ENCODE peak calls at places on chromosomes 5 and 9, in eight cellular contexts. One of them, this sample, is unnamed. For H3K4me1 and H3K9me2, the result is how much of the 10 kb centered on the place peaks cover.

GRCh38 chr5:36156124-36156601 is 4.3 kb downstream of the SKP2 start:
- DNase-seq in MM.1S: no peak
- DNase-seq in HCT116: no peak
- DNase-seq in hepatocyte: peak
- DNase-seq in Karpas-422: no peak
- DNase-seq in PC-9: no peak
- DNase-seq in GM23248: peak
- DNase-seq in PC-3: no peak
- DNase-seq in this sample: no peak

GRCh38 chr9:129182625-129183494 is 4.8 kb upstream of the IER5L start:
- DNase-seq in hepatocyte: peak
- DNase-seq in Karpas-422: peak
- DNase-seq in MM.1S: no peak
- DNase-seq in GM23248: peak
- DNase-seq in PC-9: no peak
- DNase-seq in HCT116: no peak
- DNase-seq in PC-3: peak
- DNase-seq in this sample: no peak

GRCh38 chr9:4550777-4551476 is 60.7 kb downstream of the SLC1A1 start:
- DNase-seq in hepatocyte: peak
- DNase-seq in PC-9: no peak
- DNase-seq in GM23248: no peak
- DNase-seq in MM.1S: no peak
- DNase-seq in PC-3: no peak
- DNase-seq in Karpas-422: no peak
- DNase-seq in HCT116: no peak
- DNase-seq in this sample: no peak

GRCh38 chr5:20524956-20525529 is 537.0 kb upstream of the CDH18 start:
- DNase-seq in Karpas-422: no peak
- DNase-seq in MM.1S: no peak
- DNase-seq in PC-3: no peak
- DNase-seq in GM23248: no peak
- DNase-seq in PC-9: no peak
- DNase-seq in HCT116: no peak
- DNase-seq in hepatocyte: no peak
- DNase-seq in this sample: no peak

GRCh38 chr5:125655156-125655555 is 768.1 kb upstream of the GRAMD2B start:
- DNase-seq in GM23248: no peak
- DNase-seq in PC-3: no peak
- DNase-seq in MM.1S: no peak
- DNase-seq in hepatocyte: no peak
- DNase-seq in HCT116: no peak
- DNase-seq in Karpas-422: no peak
- DNase-seq in PC-9: no peak
- DNase-seq in this sample: no peak

GRCh38 chr9:15253197-15253596 is 53.8 kb downstream of the TTC39B start:
- DNase-seq in MM.1S: no peak
- DNase-seq in hepatocyte: no peak
- DNase-seq in PC-9: no peak
- DNase-seq in PC-3: peak
- DNase-seq in Karpas-422: no peak
- DNase-seq in GM23248: no peak
- DNase-seq in HCT116: no peak
- DNase-seq in this sample: no peak

GRCh38 chr5:139164020-139164419 is 34.1 kb downstream of the SIL1 start:
- DNase-seq in PC-3: no peak
- DNase-seq in GM23248: peak
- DNase-seq in MM.1S: no peak
- DNase-seq in Karpas-422: no peak
- DNase-seq in hepatocyte: no peak
- DNase-seq in PC-9: no peak
- DNase-seq in HCT116: no peak
- DNase-seq in this sample: no peak

GRCh38 chr5:32785639-32786216 is 74.6 kb downstream of the NPR3 start:
- DNase-seq in hepatocyte: no peak
- DNase-seq in PC-9: peak
- DNase-seq in MM.1S: peak
- DNase-seq in GM23248: no peak
- DNase-seq in PC-3: peak
- DNase-seq in Karpas-422: no peak
- DNase-seq in HCT116: peak
- DNase-seq in this sample: no peak

GRCh38 chr9:32502459-32502858 is 23.5 kb downstream of the RIGI start:
- DNase-seq in HCT116: peak
- DNase-seq in MM.1S: no peak
- DNase-seq in hepatocyte: no peak
- DNase-seq in PC-9: peak
- DNase-seq in GM23248: peak
- DNase-seq in PC-3: peak
- DNase-seq in Karpas-422: no peak
- DNase-seq in this sample: no peak

GRCh38 chr5:153508700-153509099 is 18.2 kb downstream of the GRIA1 start:
- DNase-seq in PC-3: no peak
- DNase-seq in Karpas-422: no peak
- DNase-seq in PC-9: no peak
- DNase-seq in hepatocyte: no peak
- DNase-seq in MM.1S: no peak
- DNase-seq in HCT116: no peak
- DNase-seq in GM23248: no peak
- DNase-seq in this sample: no peak

GRCh38 chr9:109780453-109781033 is 545 bp downstream of the PALM2AKAP2 start:
- DNase-seq in PC-9: no peak
- DNase-seq in GM23248: peak
- DNase-seq in MM.1S: no peak
- DNase-seq in hepatocyte: no peak
- DNase-seq in PC-3: peak
- DNase-seq in Karpas-422: no peak
- DNase-seq in HCT116: no peak
- DNase-seq in this sample: no peak

GRCh38 chr5:121691478-121691877 is 160.2 kb upstream of the FTMT start:
- DNase-seq in GM23248: peak
- DNase-seq in hepatocyte: peak
- DNase-seq in PC-3: no peak
- DNase-seq in MM.1S: no peak
- DNase-seq in PC-9: peak
- DNase-seq in HCT116: no peak
- DNase-seq in Karpas-422: no peak
- DNase-seq in this sample: no peak

GRCh38 chr9:95981741-95982390 is 106.4 kb downstream of the ERCC6L2 start:
- DNase-seq in hepatocyte: no peak
- DNase-seq in PC-3: no peak
- DNase-seq in HCT116: no peak
- DNase-seq in GM23248: no peak
- DNase-seq in MM.1S: peak
- DNase-seq in PC-9: no peak
- DNase-seq in Karpas-422: no peak
- DNase-seq in this sample: peak

GRCh38 chr5:74243634-74244033 is 396.9 kb downstream of the ENC1 start:
- DNase-seq in PC-9: peak
- DNase-seq in Karpas-422: no peak
- DNase-seq in hepatocyte: no peak
- DNase-seq in GM23248: no peak
- DNase-seq in HCT116: no peak
- DNase-seq in MM.1S: no peak
- DNase-seq in PC-3: peak
- DNase-seq in this sample: no peak

GRCh38 chr9:13445123-13445522 is 165.6 kb upstream of the MPDZ start:
- DNase-seq in HCT116: no peak
- DNase-seq in Karpas-422: no peak
- DNase-seq in PC-9: no peak
- DNase-seq in hepatocyte: no peak
- DNase-seq in MM.1S: no peak
- DNase-seq in GM23248: no peak
- DNase-seq in PC-3: no peak
- DNase-seq in this sample: no peak

GRCh38 chr9:109870365-109870764 is 90.4 kb downstream of the PALM2AKAP2 start:
- DNase-seq in PC-9: no peak
- DNase-seq in HCT116: no peak
- DNase-seq in hepatocyte: no peak
- DNase-seq in GM23248: no peak
- DNase-seq in Karpas-422: no peak
- DNase-seq in MM.1S: no peak
- DNase-seq in PC-3: no peak
- DNase-seq in this sample: no peak

DNA sequence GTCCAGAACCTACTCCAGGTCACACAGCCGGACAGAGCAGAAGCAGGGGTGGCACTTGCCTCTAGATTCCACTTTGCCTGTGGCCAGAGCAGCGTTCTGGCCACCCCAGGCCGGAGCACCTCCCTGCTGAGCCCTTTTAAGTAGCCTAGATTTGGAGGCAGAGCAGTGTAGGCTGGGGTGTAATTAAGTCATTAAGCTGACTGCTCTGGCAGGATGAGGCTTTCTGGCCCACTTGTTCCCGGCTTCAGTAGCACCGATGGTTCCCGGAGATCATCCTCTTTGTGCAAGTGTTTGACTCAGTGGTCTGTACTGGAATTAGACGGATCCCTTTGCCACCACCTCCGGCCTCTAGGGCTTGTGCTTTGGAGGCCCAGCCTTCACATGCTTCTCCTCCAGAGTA is 281.9 kb upstream of the ANKRD55 start:
- DNase-seq in GM23248: no peak
- DNase-seq in hepatocyte: no peak
- DNase-seq in MM.1S: no peak
- DNase-seq in Karpas-422: no peak
- DNase-seq in HCT116: no peak
- DNase-seq in PC-3: no peak
- DNase-seq in PC-9: no peak
- DNase-seq in this sample: no peak
- H3K4me1 ChIP-seq in GM23248: under half
- H3K4me1 ChIP-seq in hepatocyte: under half
- H3K4me1 ChIP-seq in MM.1S: under half
- H3K4me1 ChIP-seq in Karpas-422: under half
- H3K4me1 ChIP-seq in HCT116: under half
- H3K4me1 ChIP-seq in PC-3: under half
- H3K4me1 ChIP-seq in PC-9: under half
- H3K4me1 ChIP-seq in this sample: under half

GRCh38 chr9:82894961-82895902 is 167.7 kb downstream of the RASEF start:
- DNase-seq in PC-9: no peak
- DNase-seq in GM23248: no peak
- DNase-seq in hepatocyte: peak
- DNase-seq in Karpas-422: no peak
- DNase-seq in HCT116: no peak
- DNase-seq in PC-3: no peak
- DNase-seq in MM.1S: no peak
- DNase-seq in this sample: no peak
- H3K9me2 ChIP-seq in PC-9: under half
- H3K9me2 ChIP-seq in GM23248: under half
- H3K9me2 ChIP-seq in hepatocyte: under half
- H3K9me2 ChIP-seq in Karpas-422: under half
- H3K9me2 ChIP-seq in HCT116: under half
- H3K9me2 ChIP-seq in PC-3: under half
- H3K9me2 ChIP-seq in MM.1S: under half
- H3K9me2 ChIP-seq in this sample: under half

DNA sequence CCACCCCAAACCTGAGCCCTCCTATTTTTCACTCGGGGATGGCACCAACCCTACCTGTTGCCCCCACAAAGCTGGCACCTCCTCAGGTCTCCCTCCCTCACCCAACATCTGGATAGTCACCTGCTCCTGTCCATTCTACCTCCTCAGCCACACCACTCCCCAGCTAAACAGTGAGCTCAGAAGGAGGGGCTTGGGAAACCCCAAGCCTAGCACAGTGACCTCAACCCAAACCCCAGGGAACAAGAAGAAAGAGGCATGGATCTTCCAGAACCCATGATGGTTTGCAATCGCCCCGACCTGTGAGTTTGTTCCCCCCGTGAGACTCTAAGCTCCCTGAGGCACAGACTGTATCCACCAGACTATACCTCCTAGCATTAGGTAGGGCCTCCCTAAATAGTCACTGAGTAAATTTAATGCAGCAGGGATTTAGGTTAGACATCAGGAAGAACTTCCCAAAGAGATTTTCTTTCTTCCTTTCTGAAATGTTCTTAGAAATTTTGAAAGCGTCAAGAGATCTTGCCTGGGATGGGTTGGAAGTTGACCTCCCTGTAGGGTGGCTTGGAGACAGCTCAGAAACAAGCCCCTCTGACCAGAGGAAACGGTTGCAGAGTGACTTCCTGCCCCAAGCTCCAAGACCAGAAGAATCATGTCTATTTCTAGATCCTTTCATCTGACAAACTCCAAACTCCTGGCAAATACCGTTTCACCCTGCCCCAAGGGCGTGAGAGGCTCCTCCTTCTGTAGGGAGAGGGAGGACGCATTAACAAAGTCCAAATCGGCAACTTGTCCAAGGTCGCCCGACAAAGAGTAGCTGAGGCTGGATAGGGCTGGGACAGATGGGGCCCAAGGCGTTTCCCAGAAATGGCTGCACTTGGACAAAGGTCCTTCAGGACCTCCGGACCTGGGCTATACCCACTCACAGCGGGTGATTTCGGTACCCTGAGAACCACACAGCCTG is 4.1 kb downstream of the FIBCD1 start:
- DNase-seq in HCT116: no peak
- DNase-seq in Karpas-422: no peak
- DNase-seq in PC-3: no peak
- DNase-seq in hepatocyte: no peak
- DNase-seq in PC-9: no peak
- DNase-seq in MM.1S: no peak
- DNase-seq in GM23248: no peak
- DNase-seq in this sample: no peak
- H3K4me1 ChIP-seq in HCT116: under half
- H3K4me1 ChIP-seq in Karpas-422: under half
- H3K4me1 ChIP-seq in PC-3: under half
- H3K4me1 ChIP-seq in hepatocyte: under half
- H3K4me1 ChIP-seq in PC-9: under half
- H3K4me1 ChIP-seq in MM.1S: under half
- H3K4me1 ChIP-seq in GM23248: under half
- H3K4me1 ChIP-seq in this sample: under half

DNA sequence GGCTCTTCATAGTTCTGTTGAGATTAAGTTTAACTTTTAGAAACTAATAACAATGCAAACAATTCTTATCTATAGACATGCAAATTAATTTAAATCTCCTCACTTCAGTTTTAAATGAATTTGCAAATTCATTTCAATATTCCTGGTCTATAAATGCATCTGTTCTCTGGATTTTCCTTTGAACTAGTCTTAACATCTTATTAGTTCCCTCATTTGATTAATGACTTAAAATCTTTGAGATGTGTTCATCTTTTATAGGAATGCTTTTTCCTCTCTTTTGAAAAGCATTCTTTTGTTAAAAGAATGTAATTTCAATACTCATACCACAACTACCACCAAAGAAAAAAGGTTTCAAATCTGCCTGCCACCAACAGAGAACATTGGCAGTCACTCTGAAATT is 169.4 kb downstream of the RASEF start:
- DNase-seq in PC-9: no peak
- DNase-seq in GM23248: no peak
- DNase-seq in Karpas-422: no peak
- DNase-seq in PC-3: no peak
- DNase-seq in HCT116: no peak
- DNase-seq in MM.1S: no peak
- DNase-seq in hepatocyte: no peak
- DNase-seq in this sample: no peak
- H3K9me2 ChIP-seq in PC-9: under half
- H3K9me2 ChIP-seq in GM23248: under half
- H3K9me2 ChIP-seq in Karpas-422: under half
- H3K9me2 ChIP-seq in PC-3: under half
- H3K9me2 ChIP-seq in HCT116: under half
- H3K9me2 ChIP-seq in MM.1S: under half
- H3K9me2 ChIP-seq in hepatocyte: under half
- H3K9me2 ChIP-seq in this sample: under half

This sample was measured in OCI-LY7.